ENCODE peak calls at places on chromosomes 4 and X, in ten cellular contexts. One of them, this sample, is unnamed.

GRCh38 chr4:2071252-2071911 is 12.3 kb downstream of the NAT8L start:
- DNase-seq in head of caudate nucleus: no peak
- DNase-seq in fibroblast of mammary gland: no peak
- DNase-seq in BE2C: no peak
- DNase-seq in occipital lobe: no peak
- DNase-seq in stimulated activated CD8-positive, alpha-beta memory T cell treated with anti-CD3 and anti-CD28 coated beads, Interleukin-15, amount 100 ng/mL, for 4 hours: no peak
- DNase-seq in stimulated activated CD4-positive, alpha-beta T cell treated with anti-CD3 and anti-CD28 coated beads, TNF-alpha, amount 100 ng/mL, for 4 hours: no peak
- DNase-seq in NCI-H1105: no peak
- DNase-seq in globus pallidus: peak
- DNase-seq in transverse colon: no peak
- DNase-seq in this sample: peak

GRCh38 chr4:105147226-105148151 is 813 bp downstream of the TET2 start:
- DNase-seq in head of caudate nucleus: peak
- DNase-seq in fibroblast of mammary gland: peak
- DNase-seq in BE2C: peak
- DNase-seq in occipital lobe: peak
- DNase-seq in stimulated activated CD8-positive, alpha-beta memory T cell treated with anti-CD3 and anti-CD28 coated beads, Interleukin-15, amount 100 ng/mL, for 4 hours: no peak
- DNase-seq in stimulated activated CD4-positive, alpha-beta T cell treated with anti-CD3 and anti-CD28 coated beads, TNF-alpha, amount 100 ng/mL, for 4 hours: peak
- DNase-seq in NCI-H1105: no peak
- DNase-seq in globus pallidus: peak
- DNase-seq in transverse colon: peak
- DNase-seq in this sample: peak

GRCh38 chr4:184345573-184345922 is 127.9 kb upstream of the ENPP6 start:
- DNase-seq in head of caudate nucleus: no peak
- DNase-seq in fibroblast of mammary gland: no peak
- DNase-seq in BE2C: no peak
- DNase-seq in occipital lobe: no peak
- DNase-seq in stimulated activated CD8-positive, alpha-beta memory T cell treated with anti-CD3 and anti-CD28 coated beads, Interleukin-15, amount 100 ng/mL, for 4 hours: no peak
- DNase-seq in stimulated activated CD4-positive, alpha-beta T cell treated with anti-CD3 and anti-CD28 coated beads, TNF-alpha, amount 100 ng/mL, for 4 hours: no peak
- DNase-seq in NCI-H1105: no peak
- DNase-seq in globus pallidus: no peak
- DNase-seq in transverse colon: no peak
- DNase-seq in this sample: no peak

GRCh38 chr4:142347241-142347640 is 498.9 kb downstream of the INPP4B start:
- DNase-seq in head of caudate nucleus: no peak
- DNase-seq in fibroblast of mammary gland: peak
- DNase-seq in BE2C: no peak
- DNase-seq in occipital lobe: no peak
- DNase-seq in stimulated activated CD8-positive, alpha-beta memory T cell treated with anti-CD3 and anti-CD28 coated beads, Interleukin-15, amount 100 ng/mL, for 4 hours: no peak
- DNase-seq in stimulated activated CD4-positive, alpha-beta T cell treated with anti-CD3 and anti-CD28 coated beads, TNF-alpha, amount 100 ng/mL, for 4 hours: no peak
- DNase-seq in NCI-H1105: peak
- DNase-seq in globus pallidus: no peak
- DNase-seq in transverse colon: no peak
- DNase-seq in this sample: no peak

GRCh38 chrX:9528498-9528897 is 63.6 kb downstream of the TBL1X start:
- DNase-seq in head of caudate nucleus: no peak
- DNase-seq in fibroblast of mammary gland: no peak
- DNase-seq in BE2C: no peak
- DNase-seq in occipital lobe: no peak
- DNase-seq in stimulated activated CD8-positive, alpha-beta memory T cell treated with anti-CD3 and anti-CD28 coated beads, Interleukin-15, amount 100 ng/mL, for 4 hours: no peak
- DNase-seq in stimulated activated CD4-positive, alpha-beta T cell treated with anti-CD3 and anti-CD28 coated beads, TNF-alpha, amount 100 ng/mL, for 4 hours: no peak
- DNase-seq in NCI-H1105: no peak
- DNase-seq in globus pallidus: no peak
- DNase-seq in transverse colon: no peak
- DNase-seq in this sample: no peak

GRCh38 chrX:27840881-27841280 is 33.1 kb downstream of the MAGEB10 start:
- DNase-seq in head of caudate nucleus: no peak
- DNase-seq in fibroblast of mammary gland: no peak
- DNase-seq in BE2C: no peak
- DNase-seq in occipital lobe: no peak
- DNase-seq in stimulated activated CD8-positive, alpha-beta memory T cell treated with anti-CD3 and anti-CD28 coated beads, Interleukin-15, amount 100 ng/mL, for 4 hours: no peak
- DNase-seq in stimulated activated CD4-positive, alpha-beta T cell treated with anti-CD3 and anti-CD28 coated beads, TNF-alpha, amount 100 ng/mL, for 4 hours: no peak
- DNase-seq in NCI-H1105: no peak
- DNase-seq in globus pallidus: no peak
- DNase-seq in transverse colon: no peak
- DNase-seq in this sample: no peak

GRCh38 chrX:40117715-40118285 is 20.0 kb upstream of the BCOR start:
- DNase-seq in head of caudate nucleus: no peak
- DNase-seq in fibroblast of mammary gland: no peak
- DNase-seq in BE2C: no peak
- DNase-seq in occipital lobe: no peak
- DNase-seq in stimulated activated CD8-positive, alpha-beta memory T cell treated with anti-CD3 and anti-CD28 coated beads, Interleukin-15, amount 100 ng/mL, for 4 hours: no peak
- DNase-seq in stimulated activated CD4-positive, alpha-beta T cell treated with anti-CD3 and anti-CD28 coated beads, TNF-alpha, amount 100 ng/mL, for 4 hours: no peak
- DNase-seq in NCI-H1105: no peak
- DNase-seq in globus pallidus: no peak
- DNase-seq in transverse colon: no peak
- DNase-seq in this sample: no peak

GRCh38 chr4:86834901-86835300 is 14.3 kb downstream of the SLC10A6 start:
- DNase-seq in head of caudate nucleus: no peak
- DNase-seq in fibroblast of mammary gland: peak
- DNase-seq in BE2C: no peak
- DNase-seq in occipital lobe: no peak
- DNase-seq in stimulated activated CD8-positive, alpha-beta memory T cell treated with anti-CD3 and anti-CD28 coated beads, Interleukin-15, amount 100 ng/mL, for 4 hours: no peak
- DNase-seq in stimulated activated CD4-positive, alpha-beta T cell treated with anti-CD3 and anti-CD28 coated beads, TNF-alpha, amount 100 ng/mL, for 4 hours: no peak
- DNase-seq in NCI-H1105: no peak
- DNase-seq in globus pallidus: no peak
- DNase-seq in transverse colon: no peak
- DNase-seq in this sample: no peak

GRCh38 chr4:1205641-1206298 is 33.4 kb upstream of the SPON2 start:
- DNase-seq in head of caudate nucleus: no peak
- DNase-seq in fibroblast of mammary gland: no peak
- DNase-seq in BE2C: peak
- DNase-seq in occipital lobe: no peak
- DNase-seq in stimulated activated CD8-positive, alpha-beta memory T cell treated with anti-CD3 and anti-CD28 coated beads, Interleukin-15, amount 100 ng/mL, for 4 hours: no peak
- DNase-seq in stimulated activated CD4-positive, alpha-beta T cell treated with anti-CD3 and anti-CD28 coated beads, TNF-alpha, amount 100 ng/mL, for 4 hours: no peak
- DNase-seq in NCI-H1105: no peak
- DNase-seq in globus pallidus: no peak
- DNase-seq in transverse colon: peak
- DNase-seq in this sample: no peak

GRCh38 chr4:128973384-128973783 is 120.0 kb downstream of the SCLT1 start:
- DNase-seq in head of caudate nucleus: no peak
- DNase-seq in fibroblast of mammary gland: no peak
- DNase-seq in BE2C: no peak
- DNase-seq in occipital lobe: no peak
- DNase-seq in stimulated activated CD8-positive, alpha-beta memory T cell treated with anti-CD3 and anti-CD28 coated beads, Interleukin-15, amount 100 ng/mL, for 4 hours: no peak
- DNase-seq in stimulated activated CD4-positive, alpha-beta T cell treated with anti-CD3 and anti-CD28 coated beads, TNF-alpha, amount 100 ng/mL, for 4 hours: no peak
- DNase-seq in NCI-H1105: no peak
- DNase-seq in globus pallidus: no peak
- DNase-seq in transverse colon: no peak
- DNase-seq in this sample: no peak

GRCh38 chrX:65903750-65904149 is 136.1 kb downstream of the VSIG4 start:
- DNase-seq in head of caudate nucleus: no peak
- DNase-seq in fibroblast of mammary gland: no peak
- DNase-seq in BE2C: no peak
- DNase-seq in occipital lobe: no peak
- DNase-seq in stimulated activated CD8-positive, alpha-beta memory T cell treated with anti-CD3 and anti-CD28 coated beads, Interleukin-15, amount 100 ng/mL, for 4 hours: no peak
- DNase-seq in stimulated activated CD4-positive, alpha-beta T cell treated with anti-CD3 and anti-CD28 coated beads, TNF-alpha, amount 100 ng/mL, for 4 hours: no peak
- DNase-seq in NCI-H1105: no peak
- DNase-seq in globus pallidus: no peak
- DNase-seq in transverse colon: no peak
- DNase-seq in this sample: no peak

GRCh38 chr4:24655971-24656370 is 71.6 kb upstream of the DHX15 start:
- DNase-seq in head of caudate nucleus: peak
- DNase-seq in fibroblast of mammary gland: no peak
- DNase-seq in BE2C: no peak
- DNase-seq in occipital lobe: no peak
- DNase-seq in stimulated activated CD8-positive, alpha-beta memory T cell treated with anti-CD3 and anti-CD28 coated beads, Interleukin-15, amount 100 ng/mL, for 4 hours: no peak
- DNase-seq in stimulated activated CD4-positive, alpha-beta T cell treated with anti-CD3 and anti-CD28 coated beads, TNF-alpha, amount 100 ng/mL, for 4 hours: no peak
- DNase-seq in NCI-H1105: no peak
- DNase-seq in globus pallidus: peak
- DNase-seq in transverse colon: peak
- DNase-seq in this sample: no peak

GRCh38 chrX:40721489-40722106 is 13.7 kb downstream of the MED14 start:
- DNase-seq in head of caudate nucleus: no peak
- DNase-seq in fibroblast of mammary gland: no peak
- DNase-seq in BE2C: no peak
- DNase-seq in occipital lobe: no peak
- DNase-seq in stimulated activated CD8-positive, alpha-beta memory T cell treated with anti-CD3 and anti-CD28 coated beads, Interleukin-15, amount 100 ng/mL, for 4 hours: no peak
- DNase-seq in stimulated activated CD4-positive, alpha-beta T cell treated with anti-CD3 and anti-CD28 coated beads, TNF-alpha, amount 100 ng/mL, for 4 hours: no peak
- DNase-seq in NCI-H1105: no peak
- DNase-seq in globus pallidus: no peak
- DNase-seq in transverse colon: no peak
- DNase-seq in this sample: no peak

GRCh38 chrX:11261260-11261659 is 32.0 kb upstream of the AMELX start:
- DNase-seq in head of caudate nucleus: no peak
- DNase-seq in fibroblast of mammary gland: peak
- DNase-seq in BE2C: no peak
- DNase-seq in occipital lobe: no peak
- DNase-seq in stimulated activated CD8-positive, alpha-beta memory T cell treated with anti-CD3 and anti-CD28 coated beads, Interleukin-15, amount 100 ng/mL, for 4 hours: no peak
- DNase-seq in stimulated activated CD4-positive, alpha-beta T cell treated with anti-CD3 and anti-CD28 coated beads, TNF-alpha, amount 100 ng/mL, for 4 hours: no peak
- DNase-seq in NCI-H1105: no peak
- DNase-seq in globus pallidus: no peak
- DNase-seq in transverse colon: no peak
- DNase-seq in this sample: no peak

GRCh38 chr4:79065262-79065661 is 126.0 kb upstream of the PAQR3 start:
- DNase-seq in head of caudate nucleus: no peak
- DNase-seq in fibroblast of mammary gland: no peak
- DNase-seq in BE2C: peak
- DNase-seq in occipital lobe: no peak
- DNase-seq in stimulated activated CD8-positive, alpha-beta memory T cell treated with anti-CD3 and anti-CD28 coated beads, Interleukin-15, amount 100 ng/mL, for 4 hours: no peak
- DNase-seq in stimulated activated CD4-positive, alpha-beta T cell treated with anti-CD3 and anti-CD28 coated beads, TNF-alpha, amount 100 ng/mL, for 4 hours: no peak
- DNase-seq in NCI-H1105: no peak
- DNase-seq in globus pallidus: no peak
- DNase-seq in transverse colon: no peak
- DNase-seq in this sample: no peak

GRCh38 chr4:2927016-2927695 is 36.0 kb downstream of the NOP14 start:
- DNase-seq in head of caudate nucleus: no peak
- DNase-seq in fibroblast of mammary gland: no peak
- DNase-seq in BE2C: no peak
- DNase-seq in occipital lobe: no peak
- DNase-seq in stimulated activated CD8-positive, alpha-beta memory T cell treated with anti-CD3 and anti-CD28 coated beads, Interleukin-15, amount 100 ng/mL, for 4 hours: no peak
- DNase-seq in stimulated activated CD4-positive, alpha-beta T cell treated with anti-CD3 and anti-CD28 coated beads, TNF-alpha, amount 100 ng/mL, for 4 hours: no peak
- DNase-seq in NCI-H1105: no peak
- DNase-seq in globus pallidus: no peak
- DNase-seq in transverse colon: no peak
- DNase-seq in this sample: no peak

GRCh38 chr4:3322059-3322550 is 29.3 kb downstream of the RGS12 start:
- DNase-seq in head of caudate nucleus: peak
- DNase-seq in fibroblast of mammary gland: peak
- DNase-seq in BE2C: peak
- DNase-seq in occipital lobe: no peak
- DNase-seq in stimulated activated CD8-positive, alpha-beta memory T cell treated with anti-CD3 and anti-CD28 coated beads, Interleukin-15, amount 100 ng/mL, for 4 hours: no peak
- DNase-seq in stimulated activated CD4-positive, alpha-beta T cell treated with anti-CD3 and anti-CD28 coated beads, TNF-alpha, amount 100 ng/mL, for 4 hours: no peak
- DNase-seq in NCI-H1105: no peak
- DNase-seq in globus pallidus: peak
- DNase-seq in transverse colon: no peak
- DNase-seq in this sample: peak

GRCh38 chr4:11480683-11481082 is 52.0 kb upstream of the HS3ST1 start:
- DNase-seq in head of caudate nucleus: peak
- DNase-seq in fibroblast of mammary gland: no peak
- DNase-seq in BE2C: no peak
- DNase-seq in occipital lobe: no peak
- DNase-seq in stimulated activated CD8-positive, alpha-beta memory T cell treated with anti-CD3 and anti-CD28 coated beads, Interleukin-15, amount 100 ng/mL, for 4 hours: no peak
- DNase-seq in stimulated activated CD4-positive, alpha-beta T cell treated with anti-CD3 and anti-CD28 coated beads, TNF-alpha, amount 100 ng/mL, for 4 hours: no peak
- DNase-seq in NCI-H1105: no peak
- DNase-seq in globus pallidus: peak
- DNase-seq in transverse colon: no peak
- DNase-seq in this sample: peak

GRCh38 chrX:111095974-111096870 is at the start of gene PAK3:
- DNase-seq in head of caudate nucleus: peak
- DNase-seq in fibroblast of mammary gland: peak
- DNase-seq in BE2C: peak
- DNase-seq in occipital lobe: peak
- DNase-seq in stimulated activated CD8-positive, alpha-beta memory T cell treated with anti-CD3 and anti-CD28 coated beads, Interleukin-15, amount 100 ng/mL, for 4 hours: no peak
- DNase-seq in stimulated activated CD4-positive, alpha-beta T cell treated with anti-CD3 and anti-CD28 coated beads, TNF-alpha, amount 100 ng/mL, for 4 hours: no peak
- DNase-seq in NCI-H1105: peak
- DNase-seq in globus pallidus: no peak
- DNase-seq in transverse colon: peak
- DNase-seq in this sample: no peak

GRCh38 chr4:8399298-8399697 is 41.2 kb downstream of the ACOX3 start:
- DNase-seq in head of caudate nucleus: no peak
- DNase-seq in fibroblast of mammary gland: no peak
- DNase-seq in BE2C: no peak
- DNase-seq in occipital lobe: no peak
- DNase-seq in stimulated activated CD8-positive, alpha-beta memory T cell treated with anti-CD3 and anti-CD28 coated beads, Interleukin-15, amount 100 ng/mL, for 4 hours: no peak
- DNase-seq in stimulated activated CD4-positive, alpha-beta T cell treated with anti-CD3 and anti-CD28 coated beads, TNF-alpha, amount 100 ng/mL, for 4 hours: no peak
- DNase-seq in NCI-H1105: no peak
- DNase-seq in globus pallidus: no peak
- DNase-seq in transverse colon: no peak
- DNase-seq in this sample: no peak

GRCh38 chr4:158938462-158939044 is 164.3 kb upstream of the RAPGEF2 start:
- DNase-seq in head of caudate nucleus: no peak
- DNase-seq in fibroblast of mammary gland: peak
- DNase-seq in BE2C: no peak
- DNase-seq in occipital lobe: no peak
- DNase-seq in stimulated activated CD8-positive, alpha-beta memory T cell treated with anti-CD3 and anti-CD28 coated beads, Interleukin-15, amount 100 ng/mL, for 4 hours: no peak
- DNase-seq in stimulated activated CD4-positive, alpha-beta T cell treated with anti-CD3 and anti-CD28 coated beads, TNF-alpha, amount 100 ng/mL, for 4 hours: no peak
- DNase-seq in NCI-H1105: no peak
- DNase-seq in globus pallidus: no peak
- DNase-seq in transverse colon: no peak
- DNase-seq in this sample: no peak

GRCh38 chr4:1026115-1026514 is 14.7 kb downstream of the FGFRL1 start:
- DNase-seq in head of caudate nucleus: no peak
- DNase-seq in fibroblast of mammary gland: no peak
- DNase-seq in BE2C: peak
- DNase-seq in occipital lobe: no peak
- DNase-seq in stimulated activated CD8-positive, alpha-beta memory T cell treated with anti-CD3 and anti-CD28 coated beads, Interleukin-15, amount 100 ng/mL, for 4 hours: no peak
- DNase-seq in stimulated activated CD4-positive, alpha-beta T cell treated with anti-CD3 and anti-CD28 coated beads, TNF-alpha, amount 100 ng/mL, for 4 hours: peak
- DNase-seq in NCI-H1105: no peak
- DNase-seq in globus pallidus: no peak
- DNase-seq in transverse colon: peak
- DNase-seq in this sample: no peak

GRCh38 chr4:184853385-184853784 is 27.6 kb upstream of the ACSL1 start:
- DNase-seq in head of caudate nucleus: no peak
- DNase-seq in fibroblast of mammary gland: no peak
- DNase-seq in BE2C: no peak
- DNase-seq in occipital lobe: no peak
- DNase-seq in stimulated activated CD8-positive, alpha-beta memory T cell treated with anti-CD3 and anti-CD28 coated beads, Interleukin-15, amount 100 ng/mL, for 4 hours: no peak
- DNase-seq in stimulated activated CD4-positive, alpha-beta T cell treated with anti-CD3 and anti-CD28 coated beads, TNF-alpha, amount 100 ng/mL, for 4 hours: no peak
- DNase-seq in NCI-H1105: no peak
- DNase-seq in globus pallidus: no peak
- DNase-seq in transverse colon: no peak
- DNase-seq in this sample: no peak

GRCh38 chr4:79050521-79050880 is 111.3 kb upstream of the PAQR3 start:
- DNase-seq in head of caudate nucleus: no peak
- DNase-seq in fibroblast of mammary gland: no peak
- DNase-seq in BE2C: no peak
- DNase-seq in occipital lobe: no peak
- DNase-seq in stimulated activated CD8-positive, alpha-beta memory T cell treated with anti-CD3 and anti-CD28 coated beads, Interleukin-15, amount 100 ng/mL, for 4 hours: no peak
- DNase-seq in stimulated activated CD4-positive, alpha-beta T cell treated with anti-CD3 and anti-CD28 coated beads, TNF-alpha, amount 100 ng/mL, for 4 hours: no peak
- DNase-seq in NCI-H1105: peak
- DNase-seq in globus pallidus: no peak
- DNase-seq in transverse colon: no peak
- DNase-seq in this sample: no peak

GRCh38 chr4:133592106-133592505 is 443.0 kb downstream of the PCDH10 start:
- DNase-seq in head of caudate nucleus: no peak
- DNase-seq in fibroblast of mammary gland: no peak
- DNase-seq in BE2C: no peak
- DNase-seq in occipital lobe: no peak
- DNase-seq in stimulated activated CD8-positive, alpha-beta memory T cell treated with anti-CD3 and anti-CD28 coated beads, Interleukin-15, amount 100 ng/mL, for 4 hours: no peak
- DNase-seq in stimulated activated CD4-positive, alpha-beta T cell treated with anti-CD3 and anti-CD28 coated beads, TNF-alpha, amount 100 ng/mL, for 4 hours: no peak
- DNase-seq in NCI-H1105: no peak
- DNase-seq in globus pallidus: no peak
- DNase-seq in transverse colon: no peak
- DNase-seq in this sample: no peak

GRCh38 chr4:92236907-92237306 is 66.9 kb upstream of the GRID2 start:
- DNase-seq in head of caudate nucleus: no peak
- DNase-seq in fibroblast of mammary gland: peak
- DNase-seq in BE2C: no peak
- DNase-seq in occipital lobe: no peak
- DNase-seq in stimulated activated CD8-positive, alpha-beta memory T cell treated with anti-CD3 and anti-CD28 coated beads, Interleukin-15, amount 100 ng/mL, for 4 hours: no peak
- DNase-seq in stimulated activated CD4-positive, alpha-beta T cell treated with anti-CD3 and anti-CD28 coated beads, TNF-alpha, amount 100 ng/mL, for 4 hours: no peak
- DNase-seq in NCI-H1105: no peak
- DNase-seq in globus pallidus: no peak
- DNase-seq in transverse colon: no peak
- DNase-seq in this sample: no peak

GRCh38 chr4:92988301-92988700 is 684.5 kb downstream of the GRID2 start:
- DNase-seq in head of caudate nucleus: no peak
- DNase-seq in fibroblast of mammary gland: peak
- DNase-seq in BE2C: no peak
- DNase-seq in occipital lobe: no peak
- DNase-seq in stimulated activated CD8-positive, alpha-beta memory T cell treated with anti-CD3 and anti-CD28 coated beads, Interleukin-15, amount 100 ng/mL, for 4 hours: no peak
- DNase-seq in stimulated activated CD4-positive, alpha-beta T cell treated with anti-CD3 and anti-CD28 coated beads, TNF-alpha, amount 100 ng/mL, for 4 hours: no peak
- DNase-seq in NCI-H1105: no peak
- DNase-seq in globus pallidus: no peak
- DNase-seq in transverse colon: no peak
- DNase-seq in this sample: no peak

GRCh38 chr4:83558059-83558648 is 22.2 kb downstream of the GPAT3 start:
- DNase-seq in head of caudate nucleus: no peak
- DNase-seq in fibroblast of mammary gland: no peak
- DNase-seq in BE2C: no peak
- DNase-seq in occipital lobe: no peak
- DNase-seq in stimulated activated CD8-positive, alpha-beta memory T cell treated with anti-CD3 and anti-CD28 coated beads, Interleukin-15, amount 100 ng/mL, for 4 hours: no peak
- DNase-seq in stimulated activated CD4-positive, alpha-beta T cell treated with anti-CD3 and anti-CD28 coated beads, TNF-alpha, amount 100 ng/mL, for 4 hours: no peak
- DNase-seq in NCI-H1105: no peak
- DNase-seq in globus pallidus: no peak
- DNase-seq in transverse colon: no peak
- DNase-seq in this sample: no peak

This sample was measured in midbrain.